ENCODE peak calls at places on chromosomes 11 and 22, in four cellular contexts. K is mucosa of descending colon, Z is body of pancreas, P is PC-9. J is an unnamed sample. For H3K4me1, the result is how much of the 10 kb centered on the place peaks cover.

GRCh38 chr22:46068908-46069481 is 81.3 kb upstream of the PPARA start:
- DNase-seq in Z (peak), K (peak), P (peak), J (no peak)

GRCh38 chr22:37674248-37674647 is 1.2 kb upstream of the LGALS1 start:
- DNase-seq in Z (no peak), K (no peak), P (no peak), J (no peak)

GRCh38 chr11:118522571-118523072 is 4.7 kb upstream of the TTC36 start:
- DNase-seq in P (no peak), K (no peak), Z (no peak), J (no peak)

GRCh38 chr22:27780161-27780575 is 21.4 kb downstream of the MN1 start:
- DNase-seq in K (no peak), P (no peak), Z (no peak), J (no peak)

GRCh38 chr22:31538815-31539214 is 42.5 kb downstream of the SFI1 start:
- DNase-seq in P (no peak), K (no peak), Z (no peak), J (no peak)

GRCh38 chr22:37781434-37782059 is 26.2 kb upstream of the GCAT start:
- DNase-seq in Z (no peak), K (no peak), P (no peak), J (no peak)

GRCh38 chr11:86816251-86816726 is 15.9 kb downstream of the PRSS23 start:
- DNase-seq in P (peak), K (no peak), Z (no peak), J (no peak)

GRCh38 chr11:134497586-134497985 is 85.5 kb upstream of the B3GAT1 start:
- DNase-seq in K (peak), Z (no peak), P (no peak), J (peak)

GRCh38 chr11:100980156-100980555 is 149.5 kb downstream of the PGR start:
- DNase-seq in Z (no peak), P (no peak), K (no peak), J (no peak)

GRCh38 chr11:6320411-6321207 is at the start of gene CAVIN3:
- DNase-seq in K (peak), P (no peak), Z (peak), J (peak)

GRCh38 chr22:24178502-24179440 is 2.5 kb upstream of the SUSD2 start:
- DNase-seq in P (no peak), K (no peak), Z (no peak), J (no peak)

GRCh38 chr11:124195419-124195734 is 12.2 kb downstream of the OR10D3 start:
- DNase-seq in K (no peak), P (no peak), Z (no peak), J (no peak)

GRCh38 chr22:21943571-21944448 is 8.8 kb downstream of the PPM1F start:
- DNase-seq in P (no peak), Z (no peak), K (no peak), J (no peak)

GRCh38 chr11:128881221-128881620 is 9.9 kb upstream of the KCNJ5 start:
- DNase-seq in Z (no peak), K (no peak), P (no peak), J (no peak)

GRCh38 chr11:112396092-112396491 is 135.4 kb upstream of the PLET1 start:
- DNase-seq in Z (no peak), K (no peak), P (no peak), J (no peak)

GRCh38 chr22:30830907-30831306 is 136.2 kb downstream of the OSBP2 start:
- DNase-seq in Z (no peak), P (peak), K (no peak), J (peak)

GRCh38 chr11:83990160-83990733 is 704.1 kb upstream of the CCDC90B start:
- DNase-seq in Z (no peak), P (no peak), K (no peak), J (no peak)

GRCh38 chr11:75302346-75302745 is 49.1 kb downstream of the ARRB1 start:
- DNase-seq in K (no peak), P (no peak), Z (no peak), J (no peak)

GRCh38 chr22:42873361-42873760 is 16.3 kb upstream of the ARFGAP3 start:
- DNase-seq in P (no peak), Z (peak), K (no peak), J (no peak)

GRCh38 chr11:128470081-128470480 is 117.3 kb downstream of the ETS1 start:
- DNase-seq in K (no peak), Z (no peak), P (no peak), J (no peak)

GRCh38 chr11:128610765-128611617 is 23.6 kb upstream of the ETS1 start:
- DNase-seq in K (peak), P (no peak), Z (no peak), J (no peak)

GRCh38 chr11:124595302-124595701 is 15.9 kb upstream of the PANX3 start:
- DNase-seq in Z (no peak), P (no peak), K (no peak), J (no peak)

GRCh38 chr11:93131709-93132108 is 66.1 kb downstream of the SLC36A4 start:
- DNase-seq in P (no peak), K (no peak), Z (no peak), J (no peak)

GRCh38 chr22:35918466-35918865 is 110.2 kb downstream of the RBFOX2 start:
- DNase-seq in K (no peak), Z (no peak), P (no peak), J (no peak)
- H3K4me1 ChIP-seq in K (under half), Z (under half), P (half or more), J (under half)

GRCh38 chr11:120375076-120375475 is 38.9 kb downstream of the ARHGEF12 start:
- DNase-seq in K (no peak), Z (no peak), P (no peak), J (no peak)
- H3K4me1 ChIP-seq in K (under half), Z (under half), P (under half), J (under half)

DNA sequence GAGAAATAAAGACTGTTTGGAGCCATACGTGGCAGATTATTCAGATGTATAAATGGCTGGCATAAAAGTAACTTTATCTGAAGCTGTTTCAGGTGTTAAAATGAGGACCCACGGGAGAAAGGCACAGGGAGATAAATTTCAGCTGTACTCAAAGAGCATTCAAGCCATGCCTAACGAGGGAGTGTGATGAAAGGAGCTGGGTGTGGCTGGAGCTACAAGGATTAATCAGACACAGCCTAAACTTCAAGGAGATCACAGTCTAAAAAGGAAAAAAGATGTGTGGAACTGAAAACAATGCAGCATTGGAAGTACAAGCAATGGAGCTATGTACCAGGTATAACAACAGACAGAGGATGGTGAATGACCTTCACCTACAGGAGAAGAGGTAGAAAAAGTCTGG is 120.8 kb upstream of the APOA1 start:
- DNase-seq in Z (no peak), P (no peak), K (no peak), J (no peak)
- H3K4me1 ChIP-seq in Z (under half), P (under half), K (under half), J (under half)

DNA sequence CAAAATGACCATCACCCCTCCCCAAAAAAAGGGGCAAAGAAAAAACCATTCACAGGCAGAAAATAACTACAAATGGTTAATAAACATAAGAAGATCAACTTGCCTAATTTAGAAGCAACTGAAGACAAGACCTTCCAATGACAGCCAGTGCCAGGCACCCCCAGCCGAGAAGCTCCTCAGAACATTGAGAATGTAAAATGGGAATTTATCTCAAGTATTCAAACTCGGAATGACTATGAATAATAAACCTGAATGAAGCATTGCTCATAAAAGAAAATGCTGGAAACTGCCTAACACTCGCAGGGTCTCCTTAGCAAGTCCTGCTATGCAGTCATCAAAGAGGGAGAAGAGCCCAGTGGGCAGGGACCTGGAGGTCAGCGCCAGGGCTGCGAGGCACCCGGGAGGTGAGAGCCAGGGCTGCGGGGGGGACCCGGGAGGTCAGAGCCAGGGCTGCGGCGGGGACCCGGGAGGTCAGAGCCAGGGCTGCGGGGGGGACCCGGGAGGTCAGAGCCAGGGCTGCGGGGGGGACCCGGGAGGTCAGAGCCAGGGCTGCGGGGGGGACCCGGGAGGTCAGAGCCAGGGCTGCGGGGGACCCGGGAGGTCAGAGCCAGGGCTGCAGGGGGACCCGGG is 23.2 kb upstream of the MOB2 start:
- DNase-seq in K (no peak), Z (no peak), P (no peak), J (no peak)
- H3K4me1 ChIP-seq in K (under half), Z (under half), P (under half), J (under half)

GRCh38 chr11:65485820-65486219 is 13.0 kb upstream of the MALAT1 start:
- DNase-seq in K (peak), Z (no peak), P (no peak), J (peak)
- H3K4me1 ChIP-seq in K (under half), Z (under half), P (half or more), J (under half)

J was measured in colonic mucosa.